ENCODE peak calls at places on chromosomes 2 and 18, in five cellular contexts. R is stimulated activated CD4-positive, alpha-beta T cell treated with anti-CD3 and anti-CD28 coated beads, TNF-alpha, amount 100 ng/mL, for 4 hours; P is activated naive CD8-positive, alpha-beta T cell treated with anti-CD3 and anti-CD28 coated beads for 36 hours; B is T47D; X is activated naive CD4-positive, alpha-beta T cell treated with Interleukin-2 at 50 U/mL for 16 hours. D is an unnamed sample.

GRCh38 chr2:147382322-147382948 is 462.4 kb upstream of the ACVR2A start:
- DNase-seq in R (no peak), P (no peak), B (peak), X (no peak), D (no peak)

GRCh38 chr18:9575558-9575957 is 38.8 kb downstream of the PPP4R1 start:
- DNase-seq in R (no peak), P (peak), B (peak), X (no peak), D (no peak)

GRCh38 chr2:127097471-127097765 is 9.5 kb downstream of the BIN1 start:
- DNase-seq in R (no peak), P (no peak), B (no peak), X (no peak), D (no peak)

GRCh38 chr2:187545238-187545751 is 8.9 kb downstream of the TFPI start:
- DNase-seq in R (no peak), P (no peak), B (no peak), X (no peak), D (no peak)

GRCh38 chr2:27909901-27910300 is 19.4 kb downstream of the BABAM2 start:
- DNase-seq in R (no peak), P (no peak), B (no peak), X (no peak), D (no peak)

GRCh38 chr18:46427216-46427995 is 229.6 kb downstream of the LOXHD1 start:
- DNase-seq in R (no peak), P (no peak), B (no peak), X (no peak), D (no peak)

GRCh38 chr2:212858496-212858895 is 292.9 kb downstream of the IKZF2 start:
- DNase-seq in R (no peak), P (no peak), B (no peak), X (no peak), D (no peak)

GRCh38 chr2:191612496-191612895 is 65.4 kb upstream of the NABP1 start:
- DNase-seq in R (no peak), P (no peak), B (no peak), X (no peak), D (no peak)

GRCh38 chr2:217166241-217166640 is 306.4 kb upstream of the TNP1 start:
- DNase-seq in R (no peak), P (no peak), B (peak), X (no peak), D (no peak)

GRCh38 chr18:77208969-77209368 is 40.7 kb upstream of the GALR1 start:
- DNase-seq in R (no peak), P (peak), B (peak), X (peak), D (peak)

GRCh38 chr2:44964704-44965343 is 23.3 kb downstream of the SIX3 start:
- DNase-seq in R (no peak), P (no peak), B (no peak), X (no peak), D (no peak)

GRCh38 chr18:52387246-52387645 is 47.2 kb downstream of the DCC start:
- DNase-seq in R (no peak), P (no peak), B (no peak), X (no peak), D (no peak)

GRCh38 chr18:70659026-70659726 is 370.3 kb downstream of the SOCS6 start:
- DNase-seq in R (peak), P (peak), B (no peak), X (peak), D (no peak)

GRCh38 chr2:151305129-151305691 is 15.7 kb upstream of the NMI start:
- DNase-seq in R (no peak), P (no peak), B (no peak), X (no peak), D (no peak)

GRCh38 chr2:229344151-229344551 is 73.1 kb upstream of the PID1 start:
- DNase-seq in R (no peak), P (no peak), B (no peak), X (no peak), D (no peak)